ENCODE peak calls at places on chromosomes 13 and 19, in seven cellular contexts. B is NCI-H69; W is HT1080; S is natural killer cell treated with Interleukin-12 subunit alpha and Interleukin-12 subunit beta and Interleukin-15 and Interleukin-18, amount 100 ng/mL, for 72 hours; U is stimulated activated CD4-positive, alpha-beta T cell treated with anti-CD3 and anti-CD28 coated beads, TNF-alpha, amount 100 ng/mL, for 48 hours; N is activated CD8-positive, alpha-beta memory T cell treated with anti-CD3 and anti-CD28 coated beads, Interleukin-2, amount 50 U/mL, for 4 hours; Y is activated CD4-positive, alpha-beta T cell treated with anti-CD3 and anti-CD28 coated beads, Interleukin-2, amount 50 U/mL, for 1 hour. M is an unnamed sample.
A peak's percentile ranks its signal among the peaks of the same experiment; 100 is the strongest.

GRCh38 chr13:45704211-45704739 is 2.2 kb downstream of the CBY2 start:
- DNase-seq in B (no peak), W (no peak), S (no peak), U (no peak), N (no peak), Y (no peak), M (no peak)

GRCh38 chr13:93788456-93788855 is 561.8 kb downstream of the GPC6 start:
- DNase-seq in B (peak; percentile 68), W (no peak), S (no peak), U (no peak), N (no peak), Y (no peak), M (no peak)

GRCh38 chr13:34842466-34842865 is 99.6 kb upstream of the NBEA start:
- DNase-seq in B (no peak), W (no peak), S (no peak), U (no peak), N (no peak), Y (no peak), M (no peak)

GRCh38 chr13:97142452-97142851 is 79.7 kb upstream of the MBNL2 start:
- DNase-seq in B (no peak), W (peak; percentile 83), S (no peak), U (no peak), N (no peak), Y (no peak), M (peak; percentile 22)

GRCh38 chr13:38008636-38009035 is 139.1 kb upstream of the TRPC4 start:
- DNase-seq in B (peak; percentile 72), W (no peak), S (no peak), U (no peak), N (no peak), Y (no peak), M (no peak)

GRCh38 chr13:27578121-27579030 is 42.0 kb downstream of the LNX2 start:
- DNase-seq in B (peak; percentile 48), W (peak; percentile 28), S (no peak), U (no peak), N (no peak), Y (no peak), M (no peak)

GRCh38 chr19:18160441-18160791 is 7.5 kb downstream of the PIK3R2 start:
- DNase-seq in B (no peak), W (no peak), S (no peak), U (no peak), N (no peak), Y (no peak), M (no peak)

GRCh38 chr19:4807188-4807587 is 15.7 kb downstream of the FEM1A start:
- DNase-seq in B (no peak), W (no peak), S (no peak), U (no peak), N (no peak), Y (no peak), M (no peak)

GRCh38 chr13:113589961-113590339 is 5.4 kb downstream of the TFDP1 start:
- DNase-seq in B (no peak), W (no peak), S (no peak), U (no peak), N (no peak), Y (no peak), M (no peak)

GRCh38 chr19:12675377-12675776 is 6.3 kb downstream of the DHPS start:
- DNase-seq in B (no peak), W (no peak), S (no peak), U (no peak), N (no peak), Y (no peak), M (no peak)

GRCh38 chr13:53442979-53443378 is 414.4 kb downstream of the OLFM4 start:
- DNase-seq in B (no peak), W (no peak), S (no peak), U (no peak), N (no peak), Y (no peak), M (no peak)

GRCh38 chr19:13804830-13805683 is 9.8 kb downstream of the ZSWIM4 start:
- DNase-seq in B (peak; percentile 30), W (no peak), S (no peak), U (no peak), N (peak; percentile 33), Y (no peak), M (no peak)

GRCh38 chr19:52659013-52659412 is 20.9 kb upstream of the ZNF83 start:
- DNase-seq in B (no peak), W (no peak), S (no peak), U (no peak), N (no peak), Y (no peak), M (no peak)

GRCh38 chr13:95533545-95534135 is 18.9 kb upstream of the CLDN10 start:
- DNase-seq in B (peak; percentile 20), W (no peak), S (no peak), U (no peak), N (no peak), Y (no peak), M (no peak)

GRCh38 chr13:100565291-100565690 is 23.3 kb downstream of the GGACT start:
- DNase-seq in B (no peak), W (no peak), S (no peak), U (no peak), N (no peak), Y (no peak), M (no peak)

GRCh38 chr13:100543872-100544602 is 44.6 kb downstream of the GGACT start:
- DNase-seq in B (no peak), W (no peak), S (no peak), U (no peak), N (no peak), Y (no peak), M (no peak)

GRCh38 chr13:64413529-64413928 is 2816.6 kb downstream of the PCDH9 start:
- DNase-seq in B (no peak), W (no peak), S (no peak), U (no peak), N (no peak), Y (no peak), M (no peak)

GRCh38 chr13:43110658-43111057 is 87.3 kb downstream of the DNAJC15 start:
- DNase-seq in B (no peak), W (no peak), S (no peak), U (no peak), N (no peak), Y (no peak), M (no peak)

GRCh38 chr13:74074723-74075122 is 59.5 kb downstream of the KLF12 start:
- DNase-seq in B (peak; percentile 40), W (peak; percentile 67), S (no peak), U (no peak), N (no peak), Y (no peak), M (no peak)

GRCh38 chr19:17762505-17763229 is 11.4 kb downstream of the FCHO1 start:
- DNase-seq in B (peak; percentile 95), W (peak; percentile 64), S (no peak), U (no peak), N (no peak), Y (no peak), M (peak; percentile 75)

GRCh38 chr13:33676700-33677048 is 141.3 kb upstream of the RFC3 start:
- DNase-seq in B (peak; percentile 87), W (peak; percentile 44), S (no peak), U (no peak), N (no peak), Y (no peak), M (no peak)

GRCh38 chr13:81677857-81678256 is 1336.9 kb upstream of the SPRY2 start:
- DNase-seq in B (no peak), W (no peak), S (no peak), U (no peak), N (no peak), Y (no peak), M (no peak)

GRCh38 chr13:39210961-39211534 is 172.8 kb downstream of the NHLRC3 start:
- DNase-seq in B (no peak), W (no peak), S (no peak), U (no peak), N (no peak), Y (no peak), M (no peak)

GRCh38 chr13:26495749-26496148 is 61.7 kb upstream of the WASF3 start:
- DNase-seq in B (no peak), W (no peak), S (no peak), U (no peak), N (no peak), Y (no peak), M (no peak)

GRCh38 chr19:18058208-18059009 is 28.3 kb downstream of the IL12RB1 start:
- DNase-seq in B (peak; percentile 83), W (peak; percentile 36), S (peak; percentile 85), U (peak; percentile 67), N (peak; percentile 84), Y (peak; percentile 83), M (peak; percentile 66)

GRCh38 chr13:103694033-103694432 is 627.8 kb upstream of the SLC10A2 start:
- DNase-seq in B (no peak), W (no peak), S (no peak), U (no peak), N (no peak), Y (no peak), M (peak; percentile 25)

GRCh38 chr13:34025746-34026145 is 207.8 kb downstream of the RFC3 start:
- DNase-seq in B (no peak), W (peak; percentile 83), S (no peak), U (no peak), N (no peak), Y (no peak), M (no peak)

GRCh38 chr13:95480131-95480545 is 72.4 kb upstream of the CLDN10 start:
- DNase-seq in B (no peak), W (no peak), S (no peak), U (no peak), N (no peak), Y (no peak), M (no peak)

GRCh38 chr19:8681345-8682021 is 17.1 kb downstream of the ACTL9 start:
- DNase-seq in B (no peak), W (no peak), S (no peak), U (no peak), N (no peak), Y (no peak), M (no peak)

GRCh38 chr13:81394605-81395004 is 1053.7 kb upstream of the SPRY2 start:
- DNase-seq in B (no peak), W (no peak), S (no peak), U (no peak), N (no peak), Y (no peak), M (no peak)

GRCh38 chr19:50325310-50326100 is 3.7 kb downstream of the KCNC3 start:
- DNase-seq in B (peak; percentile 93), W (no peak), S (peak; percentile 77), U (peak; percentile 61), N (peak; percentile 55), Y (peak; percentile 66), M (no peak)

GRCh38 chr19:1324792-1325567 is 39.3 kb downstream of the EFNA2 start:
- DNase-seq in B (peak; percentile 86), W (peak; percentile 74), S (no peak), U (no peak), N (peak; percentile 40), Y (peak; percentile 30), M (no peak)

GRCh38 chr19:29811125-29812079 is at the start of gene CCNE1:
- DNase-seq in B (peak; percentile 93), W (peak; percentile 53), S (peak; percentile 95), U (peak; percentile 89), N (peak; percentile 97), Y (peak; percentile 95), M (peak; percentile 16)

GRCh38 chr13:41613984-41614581 is 156.7 kb downstream of the RGCC start:
- DNase-seq in B (no peak), W (peak; percentile 35), S (no peak), U (no peak), N (no peak), Y (no peak), M (no peak)

GRCh38 chr13:93080587-93080986 is 146.0 kb upstream of the GPC6 start:
- DNase-seq in B (peak; percentile 63), W (peak; percentile 44), S (no peak), U (no peak), N (no peak), Y (no peak), M (no peak)

GRCh38 chr19:2099054-2099501 is 2.4 kb downstream of the IZUMO4 start:
- DNase-seq in B (no peak), W (no peak), S (no peak), U (no peak), N (no peak), Y (no peak), M (no peak)

M was measured in iPS DF 6.9.